ENCODE peak calls at places on chromosomes 11 and 22, in nine cellular contexts. One of them, this sample, is unnamed.

GRCh38 chr11:70064011-70064725 is 13.9 kb upstream of the ANO1 start:
- DNase-seq in right atrium auricular region: peak; percentile 26
- DNase-seq in sigmoid colon: no peak
- DNase-seq in cardiac fibroblast: no peak
- DNase-seq in uterus: no peak
- DNase-seq in fibroblast of the aortic adventitia: no peak
- DNase-seq in MG63: no peak
- DNase-seq in ovary: no peak
- DNase-seq in choroid plexus epithelial cell: no peak
- DNase-seq in this sample: no peak

GRCh38 chr11:78145511-78146030 is 6.1 kb upstream of the ALG8 start:
- DNase-seq in ovary: no peak
- DNase-seq in choroid plexus epithelial cell: no peak
- DNase-seq in MG63: no peak
- DNase-seq in fibroblast of the aortic adventitia: no peak
- DNase-seq in right atrium auricular region: no peak
- DNase-seq in uterus: no peak
- DNase-seq in cardiac fibroblast: no peak
- DNase-seq in sigmoid colon: no peak
- DNase-seq in this sample: no peak

GRCh38 chr11:970319-970871 is 44.7 kb downstream of the AP2A2 start:
- DNase-seq in choroid plexus epithelial cell: no peak
- DNase-seq in right atrium auricular region: no peak
- DNase-seq in cardiac fibroblast: no peak
- DNase-seq in MG63: no peak
- DNase-seq in sigmoid colon: no peak
- DNase-seq in fibroblast of the aortic adventitia: no peak
- DNase-seq in ovary: no peak
- DNase-seq in uterus: no peak
- DNase-seq in this sample: peak; percentile 7

GRCh38 chr22:22737590-22737989 is 93.2 kb downstream of the GGTLC2 start:
- DNase-seq in choroid plexus epithelial cell: no peak
- DNase-seq in cardiac fibroblast: no peak
- DNase-seq in MG63: no peak
- DNase-seq in ovary: no peak
- DNase-seq in right atrium auricular region: no peak
- DNase-seq in uterus: no peak
- DNase-seq in fibroblast of the aortic adventitia: no peak
- DNase-seq in sigmoid colon: no peak
- DNase-seq in this sample: no peak

GRCh38 chr22:46280999-46281623 is 13.3 kb downstream of the TTC38 start:
- DNase-seq in ovary: no peak
- DNase-seq in right atrium auricular region: no peak
- DNase-seq in choroid plexus epithelial cell: no peak
- DNase-seq in uterus: no peak
- DNase-seq in cardiac fibroblast: no peak
- DNase-seq in MG63: no peak
- DNase-seq in sigmoid colon: peak; percentile 53
- DNase-seq in fibroblast of the aortic adventitia: no peak
- DNase-seq in this sample: no peak

GRCh38 chr11:25794804-25795203 is 537.1 kb upstream of the ANO3 start:
- DNase-seq in cardiac fibroblast: no peak
- DNase-seq in ovary: no peak
- DNase-seq in sigmoid colon: no peak
- DNase-seq in MG63: no peak
- DNase-seq in uterus: no peak
- DNase-seq in right atrium auricular region: no peak
- DNase-seq in choroid plexus epithelial cell: no peak
- DNase-seq in fibroblast of the aortic adventitia: no peak
- DNase-seq in this sample: no peak

GRCh38 chr22:27851974-27852713 is 50.6 kb upstream of the MN1 start:
- DNase-seq in MG63: no peak
- DNase-seq in right atrium auricular region: no peak
- DNase-seq in uterus: no peak
- DNase-seq in fibroblast of the aortic adventitia: no peak
- DNase-seq in sigmoid colon: peak; percentile 34
- DNase-seq in choroid plexus epithelial cell: peak; percentile 40
- DNase-seq in ovary: no peak
- DNase-seq in cardiac fibroblast: peak; percentile 17
- DNase-seq in this sample: no peak

GRCh38 chr11:283405-284080 is 5.3 kb downstream of the NLRP6 start:
- DNase-seq in MG63: no peak
- DNase-seq in cardiac fibroblast: no peak
- DNase-seq in right atrium auricular region: no peak
- DNase-seq in ovary: no peak
- DNase-seq in sigmoid colon: no peak
- DNase-seq in choroid plexus epithelial cell: no peak
- DNase-seq in fibroblast of the aortic adventitia: no peak
- DNase-seq in uterus: no peak
- DNase-seq in this sample: no peak

GRCh38 chr22:25911243-25911972 is 169.4 kb downstream of the MYO18B start:
- DNase-seq in fibroblast of the aortic adventitia: no peak
- DNase-seq in choroid plexus epithelial cell: no peak
- DNase-seq in sigmoid colon: no peak
- DNase-seq in right atrium auricular region: no peak
- DNase-seq in cardiac fibroblast: no peak
- DNase-seq in ovary: no peak
- DNase-seq in MG63: no peak
- DNase-seq in uterus: no peak
- DNase-seq in this sample: no peak

GRCh38 chr11:11980841-11981308 is 27.6 kb downstream of the DKK3 start:
- DNase-seq in right atrium auricular region: peak; percentile 40
- DNase-seq in fibroblast of the aortic adventitia: no peak
- DNase-seq in MG63: peak; percentile 76
- DNase-seq in cardiac fibroblast: no peak
- DNase-seq in sigmoid colon: no peak
- DNase-seq in ovary: no peak
- DNase-seq in choroid plexus epithelial cell: peak; percentile 81
- DNase-seq in uterus: no peak
- DNase-seq in this sample: no peak

GRCh38 chr11:64659417-64660144 is 63.4 kb downstream of the NRXN2 start:
- DNase-seq in uterus: no peak
- DNase-seq in MG63: peak; percentile 81
- DNase-seq in cardiac fibroblast: peak; percentile 93
- DNase-seq in ovary: no peak
- DNase-seq in fibroblast of the aortic adventitia: peak; percentile 75
- DNase-seq in choroid plexus epithelial cell: peak; percentile 38
- DNase-seq in right atrium auricular region: no peak
- DNase-seq in sigmoid colon: no peak
- DNase-seq in this sample: no peak

GRCh38 chr11:130649749-130650275 is 201.4 kb downstream of the ADAMTS15 start:
- DNase-seq in right atrium auricular region: no peak
- DNase-seq in fibroblast of the aortic adventitia: no peak
- DNase-seq in choroid plexus epithelial cell: no peak
- DNase-seq in cardiac fibroblast: no peak
- DNase-seq in MG63: no peak
- DNase-seq in uterus: no peak
- DNase-seq in ovary: no peak
- DNase-seq in sigmoid colon: no peak
- DNase-seq in this sample: no peak

GRCh38 chr11:76077575-76078150 is 128.6 kb downstream of the WNT11 start:
- DNase-seq in MG63: no peak
- DNase-seq in ovary: no peak
- DNase-seq in sigmoid colon: no peak
- DNase-seq in cardiac fibroblast: peak; percentile 37
- DNase-seq in choroid plexus epithelial cell: peak; percentile 51
- DNase-seq in fibroblast of the aortic adventitia: peak; percentile 21
- DNase-seq in uterus: no peak
- DNase-seq in right atrium auricular region: no peak
- DNase-seq in this sample: no peak

GRCh38 chr22:31616315-31616980 is 45.6 kb downstream of the PISD start:
- DNase-seq in right atrium auricular region: no peak
- DNase-seq in sigmoid colon: no peak
- DNase-seq in MG63: no peak
- DNase-seq in uterus: no peak
- DNase-seq in ovary: no peak
- DNase-seq in cardiac fibroblast: no peak
- DNase-seq in fibroblast of the aortic adventitia: no peak
- DNase-seq in choroid plexus epithelial cell: no peak
- DNase-seq in this sample: peak; percentile 55

GRCh38 chr11:42077794-42078193 is 618.3 kb upstream of the LRRC4C start:
- DNase-seq in choroid plexus epithelial cell: no peak
- DNase-seq in uterus: no peak
- DNase-seq in fibroblast of the aortic adventitia: no peak
- DNase-seq in ovary: no peak
- DNase-seq in right atrium auricular region: no peak
- DNase-seq in cardiac fibroblast: no peak
- DNase-seq in MG63: no peak
- DNase-seq in sigmoid colon: no peak
- DNase-seq in this sample: no peak

GRCh38 chr11:45102810-45103621 is 43.4 kb upstream of the PRDM11 start:
- DNase-seq in choroid plexus epithelial cell: peak; percentile 90
- DNase-seq in right atrium auricular region: peak; percentile 68
- DNase-seq in fibroblast of the aortic adventitia: peak; percentile 82
- DNase-seq in cardiac fibroblast: peak; percentile 91
- DNase-seq in uterus: peak; percentile 47
- DNase-seq in sigmoid colon: peak; percentile 81
- DNase-seq in ovary: peak; percentile 46
- DNase-seq in MG63: peak; percentile 90
- DNase-seq in this sample: peak; percentile 62

GRCh38 chr11:42625757-42626156 is 686.0 kb upstream of the API5 start:
- DNase-seq in choroid plexus epithelial cell: no peak
- DNase-seq in fibroblast of the aortic adventitia: no peak
- DNase-seq in right atrium auricular region: no peak
- DNase-seq in cardiac fibroblast: no peak
- DNase-seq in MG63: no peak
- DNase-seq in ovary: no peak
- DNase-seq in sigmoid colon: no peak
- DNase-seq in uterus: no peak
- DNase-seq in this sample: no peak

GRCh38 chr11:120335928-120336640 is at the start of gene ARHGEF12:
- DNase-seq in uterus: peak; percentile 96
- DNase-seq in sigmoid colon: peak; percentile 98
- DNase-seq in ovary: peak; percentile 98
- DNase-seq in MG63: peak; percentile 98
- DNase-seq in right atrium auricular region: peak; percentile 93
- DNase-seq in cardiac fibroblast: peak; percentile 98
- DNase-seq in choroid plexus epithelial cell: peak; percentile 99
- DNase-seq in fibroblast of the aortic adventitia: peak; percentile 97
- DNase-seq in this sample: peak; percentile 51

DNA sequence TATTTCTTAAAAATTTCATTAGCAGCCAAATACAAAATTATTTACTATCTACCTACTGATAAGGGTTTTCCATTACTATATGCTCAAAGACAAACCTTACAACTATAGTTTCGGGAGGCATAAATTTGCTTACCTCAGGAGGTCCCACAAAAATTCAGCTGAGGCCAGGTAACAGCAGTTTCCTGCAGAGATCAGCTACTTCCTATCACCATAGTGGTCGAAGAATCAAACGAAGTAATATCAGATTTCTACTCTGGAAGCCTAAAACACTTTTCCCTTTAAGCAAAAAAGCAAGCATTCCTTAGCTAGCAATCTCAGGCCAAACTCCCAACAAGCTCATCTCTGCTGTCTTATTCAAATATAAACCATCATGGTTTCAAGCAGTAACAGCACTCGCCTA is 3.1 kb downstream of the NAP1L4 start:
- DNase-seq in fibroblast of the aortic adventitia: no peak
- DNase-seq in uterus: no peak
- DNase-seq in cardiac fibroblast: no peak
- DNase-seq in sigmoid colon: no peak
- DNase-seq in MG63: no peak
- DNase-seq in choroid plexus epithelial cell: peak; percentile 37
- DNase-seq in right atrium auricular region: no peak
- DNase-seq in ovary: no peak
- DNase-seq in this sample: no peak
- H3K4me3 ChIP-seq in fibroblast of the aortic adventitia: peak overlapping the region; percentile 92
- H3K4me3 ChIP-seq in uterus: no peak overlapping the region
- H3K4me3 ChIP-seq in cardiac fibroblast: no peak overlapping the region
- H3K4me3 ChIP-seq in sigmoid colon: no peak overlapping the region
- H3K4me3 ChIP-seq in MG63: peak overlapping the region; percentile 76
- H3K4me3 ChIP-seq in choroid plexus epithelial cell: peak overlapping the region; percentile 71
- H3K4me3 ChIP-seq in right atrium auricular region: peak overlapping the region; percentile 4
- H3K4me3 ChIP-seq in ovary: no peak overlapping the region
- H3K4me3 ChIP-seq in this sample: peak overlapping the region; percentile 93

GRCh38 chr11:46387456-46387855 is 4.1 kb downstream of the CHRM4 start:
- DNase-seq in cardiac fibroblast: no peak
- DNase-seq in right atrium auricular region: no peak
- DNase-seq in sigmoid colon: no peak
- DNase-seq in MG63: no peak
- DNase-seq in uterus: no peak
- DNase-seq in ovary: no peak
- DNase-seq in choroid plexus epithelial cell: no peak
- DNase-seq in fibroblast of the aortic adventitia: no peak
- DNase-seq in this sample: no peak
- H3K4me3 ChIP-seq in cardiac fibroblast: no peak overlapping the region
- H3K4me3 ChIP-seq in right atrium auricular region: no peak overlapping the region
- H3K4me3 ChIP-seq in sigmoid colon: no peak overlapping the region
- H3K4me3 ChIP-seq in MG63: no peak overlapping the region
- H3K4me3 ChIP-seq in uterus: no peak overlapping the region
- H3K4me3 ChIP-seq in ovary: no peak overlapping the region
- H3K4me3 ChIP-seq in choroid plexus epithelial cell: no peak overlapping the region
- H3K4me3 ChIP-seq in fibroblast of the aortic adventitia: no peak overlapping the region
- H3K4me3 ChIP-seq in this sample: no peak overlapping the region

DNA sequence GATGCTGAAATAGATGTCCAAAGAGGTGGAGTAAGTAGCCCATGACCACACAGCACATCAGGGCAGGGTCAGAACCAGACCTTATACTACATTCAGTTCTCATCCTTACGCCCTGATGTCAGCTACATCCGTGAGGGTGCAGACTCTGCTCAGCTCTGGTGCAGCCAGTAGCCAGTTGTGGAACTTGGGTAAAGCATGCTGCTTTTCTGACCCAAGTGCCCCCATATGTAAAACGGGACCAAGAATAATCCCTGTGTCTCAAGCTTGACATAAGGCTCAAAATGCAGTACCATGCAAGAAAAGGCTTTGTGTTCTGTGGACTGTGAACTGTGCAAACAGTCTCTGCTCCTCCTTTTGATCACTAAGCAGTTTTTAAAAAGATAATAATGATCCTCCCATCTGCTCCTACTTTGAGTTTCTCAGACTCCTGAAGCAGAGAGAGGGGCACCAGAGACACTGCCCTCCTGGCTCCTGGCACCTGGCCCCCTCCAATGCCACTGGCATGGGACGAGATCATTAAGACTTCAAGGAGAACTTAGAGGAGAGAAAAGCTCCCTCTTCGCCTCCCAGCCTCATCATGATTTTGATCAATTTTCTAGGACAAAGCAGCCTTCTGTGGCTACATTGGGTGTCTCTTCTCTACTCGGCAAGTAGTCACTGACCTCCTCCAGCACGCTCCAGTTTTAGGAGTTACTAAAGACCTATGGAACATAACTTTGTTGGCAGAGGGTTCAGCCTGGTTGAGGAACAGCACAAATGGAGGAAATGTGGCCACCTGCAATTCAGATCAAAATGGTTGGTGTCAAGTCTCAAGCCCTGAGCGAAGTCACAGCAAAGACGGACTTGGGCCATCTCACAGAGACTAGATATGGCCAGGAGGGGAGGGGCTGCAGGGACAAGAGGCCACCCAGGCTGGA is 23.9 kb downstream of the IL10RA start:
- DNase-seq in sigmoid colon: no peak
- DNase-seq in uterus: no peak
- DNase-seq in choroid plexus epithelial cell: no peak
- DNase-seq in right atrium auricular region: peak; percentile 34
- DNase-seq in cardiac fibroblast: no peak
- DNase-seq in ovary: no peak
- DNase-seq in fibroblast of the aortic adventitia: no peak
- DNase-seq in MG63: no peak
- DNase-seq in this sample: no peak
- H3K4me3 ChIP-seq in sigmoid colon: no peak overlapping the region
- H3K4me3 ChIP-seq in uterus: no peak overlapping the region
- H3K4me3 ChIP-seq in choroid plexus epithelial cell: no peak overlapping the region
- H3K4me3 ChIP-seq in right atrium auricular region: no peak overlapping the region
- H3K4me3 ChIP-seq in cardiac fibroblast: no peak overlapping the region
- H3K4me3 ChIP-seq in ovary: no peak overlapping the region
- H3K4me3 ChIP-seq in fibroblast of the aortic adventitia: no peak overlapping the region
- H3K4me3 ChIP-seq in MG63: no peak overlapping the region
- H3K4me3 ChIP-seq in this sample: no peak overlapping the region

GRCh38 chr11:35141538-35141937 is 2.6 kb downstream of the CD44 start:
- DNase-seq in ovary: no peak
- DNase-seq in right atrium auricular region: peak; percentile 78
- DNase-seq in choroid plexus epithelial cell: no peak
- DNase-seq in cardiac fibroblast: no peak
- DNase-seq in uterus: no peak
- DNase-seq in fibroblast of the aortic adventitia: no peak
- DNase-seq in sigmoid colon: peak; percentile 86
- DNase-seq in MG63: peak; percentile 55
- DNase-seq in this sample: no peak
- H3K4me3 ChIP-seq in ovary: peak overlapping the region; percentile 88
- H3K4me3 ChIP-seq in right atrium auricular region: peak overlapping the region; percentile 70
- H3K4me3 ChIP-seq in choroid plexus epithelial cell: no peak overlapping the region
- H3K4me3 ChIP-seq in cardiac fibroblast: peak overlapping the region; percentile 85
- H3K4me3 ChIP-seq in uterus: peak overlapping the region; percentile 96
- H3K4me3 ChIP-seq in fibroblast of the aortic adventitia: peak overlapping the region; percentile 98
- H3K4me3 ChIP-seq in sigmoid colon: peak overlapping the region; percentile 65
- H3K4me3 ChIP-seq in MG63: peak overlapping the region; percentile 97
- H3K4me3 ChIP-seq in this sample: peak overlapping the region; percentile 97

This sample was measured in naive thymus-derived CD4-positive, alpha-beta T cell.